ENCODE peak calls at places on chromosome 7, in four cellular contexts. T, L, F and U are unnamed samples.

GRCh38 chr7:30225863-30226361 is 58.5 kb upstream of the ZNRF2 start:
- DNase-seq in T (no peak), L (no peak), F (peak), U (peak)

GRCh38 chr7:65475734-65476319 is 102.2 kb downstream of the ZNF92 start:
- DNase-seq in T (no peak), L (peak), F (no peak), U (peak)

GRCh38 chr7:94909023-94909466 is 1.7 kb downstream of the PPP1R9A start:
- DNase-seq in T (no peak), L (no peak), F (no peak), U (no peak)

GRCh38 chr7:137975223-137975622 is 26.7 kb downstream of the CREB3L2 start:
- DNase-seq in T (peak), L (no peak), F (no peak), U (no peak)

GRCh38 chr7:144397086-144397485 is 6.4 kb downstream of the NOBOX start:
- DNase-seq in T (no peak), L (no peak), F (no peak), U (no peak)

GRCh38 chr7:117217636-117218035 is 105.2 kb downstream of the WNT2 start:
- DNase-seq in T (no peak), L (no peak), F (no peak), U (no peak)

GRCh38 chr7:47587389-47587788 is 5.5 kb upstream of the TNS3 start:
- DNase-seq in T (no peak), L (no peak), F (no peak), U (no peak)

GRCh38 chr7:69399038-69399800 is 199.1 kb upstream of the AUTS2 start:
- DNase-seq in T (no peak), L (no peak), F (no peak), U (no peak)

GRCh38 chr7:100911484-100911883 is 15.8 kb upstream of the ACHE start:
- DNase-seq in T (no peak), L (no peak), F (no peak), U (no peak)

GRCh38 chr7:131574741-131575140 is 18.3 kb upstream of the PODXL start:
- DNase-seq in T (no peak), L (no peak), F (no peak), U (no peak)

GRCh38 chr7:149856-150636 is 42.3 kb upstream of the FAM20C start:
- DNase-seq in T (peak), L (peak), F (peak), U (no peak)

GRCh38 chr7:127486654-127487053 is 94.1 kb upstream of the ZNF800 start:
- DNase-seq in T (no peak), L (no peak), F (no peak), U (peak)

GRCh38 chr7:79050592-79050991 is 402.9 kb downstream of the MAGI2 start:
- DNase-seq in T (no peak), L (no peak), F (no peak), U (no peak)

GRCh38 chr7:105776068-105776790 is 100.2 kb downstream of the ATXN7L1 start:
- DNase-seq in T (peak), L (no peak), F (peak), U (peak)

GRCh38 chr7:48938539-48938938 is 14.2 kb downstream of the CDC14C start:
- DNase-seq in T (no peak), L (no peak), F (no peak), U (no peak)

GRCh38 chr7:63071920-63072319 is 926.7 kb upstream of the ZNF722 start:
- DNase-seq in T (no peak), L (no peak), F (no peak), U (no peak)

GRCh38 chr7:143279186-143280098 is 5.3 kb upstream of the TMEM139 start:
- DNase-seq in T (no peak), L (no peak), F (no peak), U (peak)

DNA sequence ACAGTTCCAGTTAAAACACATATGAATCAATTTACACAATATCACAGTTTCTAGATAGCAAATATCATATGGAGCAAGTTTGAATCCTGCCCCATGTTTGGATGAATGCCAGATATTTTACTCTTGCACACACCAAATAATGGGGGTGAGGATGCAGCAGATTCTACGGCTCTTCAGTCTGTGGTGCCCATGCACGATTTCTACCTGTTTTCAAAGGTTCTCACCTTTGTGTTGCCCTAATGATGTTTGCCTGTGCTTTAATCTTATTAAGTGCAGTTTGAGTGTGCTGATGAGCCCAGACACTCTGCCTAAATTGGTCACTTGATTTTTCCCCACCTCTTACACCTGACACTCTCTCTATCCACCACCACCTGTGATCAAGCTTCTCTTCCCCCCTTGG is 119.6 kb downstream of the NPY start:
- DNase-seq in T (no peak), L (no peak), F (no peak), U (no peak)
- TF ChIP-seq CTCF in T (no peak), L (no peak), F (no peak), U (no peak)

GRCh38 chr7:17302575-17303142 is 4.2 kb downstream of the AHR start:
- DNase-seq in T (no peak), L (no peak), F (no peak), U (no peak)
- TF ChIP-seq CTCF in T (no peak), L (no peak), F (no peak), U (peak)

GRCh38 chr7:20352573-20353304 is 22.0 kb downstream of the ITGB8 start:
- DNase-seq in T (no peak), L (no peak), F (no peak), U (peak)

GRCh38 chr7:20350518-20350951 is 19.8 kb downstream of the ITGB8 start:
- DNase-seq in T (no peak), L (no peak), F (peak), U (no peak)

GRCh38 chr7:20354825-20355466 is 24.2 kb downstream of the ITGB8 start:
- DNase-seq in T (no peak), L (no peak), F (no peak), U (no peak)

GRCh38 chr7:20350996-20351692 is 20.4 kb downstream of the ITGB8 start:
- DNase-seq in T (no peak), L (no peak), F (no peak), U (no peak)

GRCh38 chr7:20351901-20352300 is 21.2 kb downstream of the ITGB8 start:
- DNase-seq in T (no peak), L (no peak), F (no peak), U (no peak)
- TF ChIP-seq CTCF in T (no peak), L (no peak), F (no peak), U (no peak)

DNA sequence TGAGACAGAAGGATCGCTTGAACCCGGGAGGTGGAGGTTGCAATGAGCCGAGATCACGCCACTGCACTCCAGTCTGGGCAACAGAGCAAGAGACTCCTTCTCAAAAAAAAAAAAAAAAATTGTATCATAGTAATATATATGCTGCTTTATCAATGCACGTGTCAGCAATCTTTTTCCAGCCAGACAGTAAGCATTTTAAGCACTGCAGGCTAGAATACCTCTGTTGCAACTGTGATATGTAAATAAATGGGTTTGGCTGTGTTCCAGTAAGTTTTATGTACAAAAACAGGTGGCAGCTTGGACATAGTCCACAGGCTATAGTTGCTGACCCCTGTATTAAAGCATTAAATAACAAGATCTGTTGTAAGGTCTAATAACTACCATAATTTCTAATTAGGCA is 161.6 kb downstream of the ELMO1 start:
- DNase-seq in T (no peak), L (no peak), F (no peak), U (no peak)
- TF ChIP-seq CTCF in T (no peak), L (no peak), F (no peak), U (no peak)

DNA sequence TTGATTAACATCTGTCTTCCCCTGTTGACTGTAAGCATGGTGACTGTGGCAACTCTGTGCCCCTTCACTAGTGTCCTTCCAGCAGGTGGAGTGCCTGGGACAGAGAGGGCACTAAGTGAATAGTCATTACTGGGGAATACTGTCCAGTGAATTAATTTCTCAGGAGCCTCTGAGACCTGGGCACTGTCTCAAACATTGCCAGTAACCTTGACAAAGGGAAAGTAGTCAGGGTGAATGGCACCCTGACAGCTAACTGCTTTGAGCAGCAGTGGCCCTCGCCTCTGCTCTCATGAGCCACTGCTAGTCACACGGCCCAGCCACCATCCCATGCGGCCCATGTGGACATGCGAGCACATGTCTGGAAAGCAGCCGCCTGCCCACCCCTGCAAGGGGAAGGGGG is 13.1 kb upstream of the GRB10 start:
- DNase-seq in T (no peak), L (no peak), F (no peak), U (peak)
- TF ChIP-seq CTCF in T (no peak), L (no peak), F (no peak), U (peak)

GRCh38 chr7:45178241-45179225 is 20.9 kb downstream of the RAMP3 start:
- DNase-seq in T (no peak), L (no peak), F (no peak), U (peak)
- TF ChIP-seq CTCF in T (no peak), L (no peak), F (no peak), U (peak)

DNA sequence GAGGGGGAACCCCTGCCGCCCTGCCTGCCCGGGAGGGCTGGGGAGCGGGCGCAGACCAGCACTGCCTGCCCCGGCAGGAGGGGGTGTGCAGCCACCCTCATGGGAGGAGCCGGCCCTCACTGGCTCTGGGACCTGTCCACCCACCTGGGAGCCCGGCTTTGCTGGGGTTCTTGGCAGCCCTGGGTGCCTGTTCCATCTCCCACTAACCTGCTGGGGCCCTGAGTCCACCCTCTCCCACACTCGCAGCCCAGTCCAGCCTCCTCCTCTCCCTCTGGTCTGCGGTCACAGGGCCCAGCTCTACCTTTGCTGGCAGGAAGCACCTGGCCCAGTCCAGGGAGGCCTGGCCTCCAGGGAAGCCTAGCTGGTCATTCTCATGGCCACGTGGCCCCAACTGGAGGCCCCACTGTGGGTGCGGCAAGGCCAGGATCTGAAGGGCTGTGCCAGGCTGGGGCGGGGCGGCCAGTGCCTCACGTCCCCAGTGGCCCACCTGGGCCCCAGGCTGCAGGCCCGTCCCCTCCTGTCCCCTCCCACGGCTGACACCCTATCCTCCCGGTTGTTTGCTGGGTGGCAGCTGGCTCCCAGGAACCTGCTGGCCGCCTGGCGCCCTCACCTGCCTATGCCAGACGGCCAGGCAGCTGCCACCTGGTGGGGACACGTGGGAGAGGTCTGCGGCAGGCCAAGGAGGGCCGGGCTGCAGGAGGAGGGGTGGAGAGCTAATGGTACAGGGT is at the start of gene TMEM184A:
- DNase-seq in T (no peak), L (no peak), F (peak), U (peak)
- TF ChIP-seq CTCF in T (peak), L (peak), F (peak), U (peak)